ENCODE peak calls at places on chromosomes 11 and 22, in nine cellular contexts. J is occipital lobe, Q is coronary artery, Y is HFF-Myc, R is Panc1, T is NCI-H2029, G is HFFc6, C is amygdala, D is GM03348. V is an unnamed sample.

GRCh38 chr11:130749216-130749615 is 167.1 kb downstream of the SNX19 start:
- DNase-seq in J (no peak), Q (no peak), Y (no peak), R (no peak), T (no peak), G (no peak), C (no peak), D (no peak), V (no peak)

GRCh38 chr11:122327528-122327927 is 211.5 kb upstream of the BLID start:
- DNase-seq in J (no peak), Q (no peak), Y (no peak), R (no peak), T (no peak), G (no peak), C (no peak), D (no peak), V (no peak)

GRCh38 chr22:49960967-49961600 is 512 bp downstream of the PIM3 start:
- DNase-seq in J (no peak), Q (peak; percentile 77), Y (no peak), R (no peak), T (no peak), G (no peak), C (no peak), D (peak; percentile 48), V (no peak)

GRCh38 chr11:67437082-67437821 is at the start of gene PTPRCAP:
- DNase-seq in J (no peak), Q (no peak), Y (no peak), R (no peak), T (no peak), G (no peak), C (no peak), D (no peak), V (no peak)

GRCh38 chr22:23685205-23685784 is 5.5 kb upstream of the RGL4 start:
- DNase-seq in J (no peak), Q (no peak), Y (peak; percentile 6), R (no peak), T (no peak), G (no peak), C (no peak), D (peak; percentile 45), V (peak; percentile 48)

GRCh38 chr22:19103881-19104821 is 18.1 kb downstream of the DGCR2 start:
- DNase-seq in J (no peak), Q (no peak), Y (no peak), R (no peak), T (no peak), G (no peak), C (no peak), D (peak; percentile 19), V (no peak)

GRCh38 chr22:27420817-27421361 is 380.7 kb downstream of the MN1 start:
- DNase-seq in J (no peak), Q (peak; percentile 94), Y (peak; percentile 63), R (no peak), T (no peak), G (peak; percentile 59), C (no peak), D (peak; percentile 90), V (peak; percentile 90)

GRCh38 chr11:43366597-43367121 is 7.9 kb downstream of the TTC17 start:
- DNase-seq in J (no peak), Q (no peak), Y (peak; percentile 19), R (no peak), T (no peak), G (peak; percentile 43), C (no peak), D (no peak), V (peak; percentile 41)

GRCh38 chr22:47154621-47155081 is 392.2 kb downstream of the TBC1D22A start:
- DNase-seq in J (peak; percentile 68), Q (peak; percentile 79), Y (no peak), R (no peak), T (no peak), G (no peak), C (peak; percentile 17), D (peak; percentile 77), V (peak; percentile 77)

GRCh38 chr11:69381681-69382130 is 87.8 kb downstream of the MYEOV start:
- DNase-seq in J (no peak), Q (no peak), Y (no peak), R (no peak), T (no peak), G (no peak), C (no peak), D (no peak), V (no peak)

GRCh38 chr11:9577551-9577950 is 4.1 kb downstream of the WEE1 start:
- DNase-seq in J (no peak), Q (no peak), Y (no peak), R (no peak), T (no peak), G (no peak), C (no peak), D (no peak), V (no peak)

GRCh38 chr11:16815047-16815767 is 76.8 kb downstream of the C11orf58 start:
- DNase-seq in J (no peak), Q (peak; percentile 82), Y (no peak), R (no peak), T (peak; percentile 94), G (no peak), C (no peak), D (peak; percentile 65), V (no peak)

GRCh38 chr22:31278643-31279326 is 13.5 kb downstream of the PIK3IP1 start:
- DNase-seq in J (no peak), Q (no peak), Y (no peak), R (no peak), T (no peak), G (no peak), C (no peak), D (no peak), V (no peak)

GRCh38 chr11:61331636-61332035 is 1.3 kb downstream of the DDB1 start:
- DNase-seq in J (no peak), Q (no peak), Y (no peak), R (no peak), T (no peak), G (no peak), C (no peak), D (no peak), V (no peak)

GRCh38 chr11:128552783-128553661 is 34.3 kb downstream of the ETS1 start:
- DNase-seq in J (peak; percentile 50), Q (no peak), Y (no peak), R (no peak), T (no peak), G (no peak), C (peak; percentile 67), D (no peak), V (peak; percentile 49)

GRCh38 chr11:26227311-26227710 is 104.6 kb upstream of the ANO3 start:
- DNase-seq in J (no peak), Q (no peak), Y (peak; percentile 62), R (peak; percentile 65), T (no peak), G (peak; percentile 82), C (no peak), D (peak; percentile 64), V (peak; percentile 22)

GRCh38 chr11:28566643-28567042 is 458.5 kb downstream of the METTL15 start:
- DNase-seq in J (peak; percentile 59), Q (peak; percentile 90), Y (peak; percentile 84), R (peak; percentile 36), T (no peak), G (peak; percentile 95), C (peak; percentile 24), D (peak; percentile 86), V (peak; percentile 72)

GRCh38 chr11:126521196-126521595 is 165.7 kb downstream of the ST3GAL4 start:
- DNase-seq in J (no peak), Q (no peak), Y (no peak), R (no peak), T (no peak), G (no peak), C (no peak), D (no peak), V (no peak)

GRCh38 chr11:61280883-61281580 is 14.1 kb downstream of the VWCE start:
- DNase-seq in J (no peak), Q (no peak), Y (no peak), R (no peak), T (no peak), G (no peak), C (no peak), D (no peak), V (no peak)